ENCODE peak calls at places on chromosomes 6 and 20, in eight cellular contexts. D, V, U, Z, W, Q, P and G are unnamed samples. For H3K36me3, the result is how much of the 10 kb centered on the place peaks cover.

GRCh38 chr6:36392621-36393020 is 5.2 kb upstream of the ETV7 start:
- DNase-seq in Q (no peak), W (no peak), Z (no peak), V (no peak), U (no peak), P (no peak), D (no peak), G (no peak)

GRCh38 chr6:65819152-65819551 is 112.1 kb upstream of the EYS start:
- DNase-seq in W (peak), Q (no peak), U (no peak), V (no peak), Z (no peak), P (no peak), D (no peak), G (no peak)

GRCh38 chr6:84685983-84686584 is 78.3 kb downstream of the TBX18 start:
- DNase-seq in Q (no peak), Z (no peak), D (no peak), P (no peak), V (no peak), W (peak), U (peak), G (no peak)

GRCh38 chr20:64006902-64007301 is 26.0 kb downstream of the PRPF6 start:
- DNase-seq in D (no peak), Z (no peak), Q (no peak), V (no peak), U (no peak), W (no peak), P (no peak), G (no peak)

GRCh38 chr20:19936801-19937583 is 80.2 kb upstream of the NAA20 start:
- DNase-seq in Q (peak), D (no peak), W (no peak), P (no peak), V (peak), Z (no peak), U (no peak), G (peak)

GRCh38 chr20:63520594-63520938 is at the start of gene PPDPF:
- DNase-seq in V (peak), D (peak), P (peak), W (peak), U (peak), Q (peak), Z (no peak), G (peak)

GRCh38 chr6:15596241-15596896 is 66.5 kb downstream of the DTNBP1 start:
- DNase-seq in V (no peak), P (no peak), D (no peak), Q (no peak), U (no peak), Z (no peak), W (no peak), G (no peak)

GRCh38 chr6:17725083-17725482 is 18.4 kb upstream of the NUP153 start:
- DNase-seq in D (no peak), Q (no peak), U (peak), Z (no peak), P (peak), V (peak), W (no peak), G (peak)

GRCh38 chr6:16700202-16700997 is 60.9 kb downstream of the ATXN1 start:
- DNase-seq in Z (no peak), W (no peak), Q (no peak), D (no peak), V (no peak), P (no peak), U (no peak), G (no peak)

GRCh38 chr6:166560222-166560621 is 26.3 kb downstream of the RAMACL start:
- DNase-seq in W (no peak), Z (no peak), Q (no peak), U (no peak), D (no peak), P (no peak), V (no peak), G (no peak)

GRCh38 chr6:90000864-90001731 is 106.8 kb downstream of the GJA10 start:
- DNase-seq in W (peak), Q (no peak), U (no peak), V (no peak), D (no peak), Z (no peak), P (no peak), G (no peak)

GRCh38 chr6:151389640-151390275 is 1.6 kb downstream of the ZBTB2 start:
- DNase-seq in W (peak), U (peak), Z (peak), D (no peak), V (peak), P (peak), Q (no peak), G (peak)

GRCh38 chr20:6533321-6533720 is 234.2 kb upstream of the BMP2 start:
- DNase-seq in U (no peak), D (no peak), P (no peak), Z (no peak), W (no peak), Q (no peak), V (no peak), G (no peak)

GRCh38 chr20:4038047-4038459 is 22.7 kb upstream of the RNF24 start:
- DNase-seq in V (peak), U (peak), P (no peak), Q (peak), D (peak), Z (no peak), W (peak), G (peak)

GRCh38 chr6:158798311-158798710 is 20.9 kb downstream of the EZR start:
- DNase-seq in P (no peak), Z (no peak), Q (no peak), U (no peak), W (no peak), D (no peak), V (no peak), G (no peak)

DNA sequence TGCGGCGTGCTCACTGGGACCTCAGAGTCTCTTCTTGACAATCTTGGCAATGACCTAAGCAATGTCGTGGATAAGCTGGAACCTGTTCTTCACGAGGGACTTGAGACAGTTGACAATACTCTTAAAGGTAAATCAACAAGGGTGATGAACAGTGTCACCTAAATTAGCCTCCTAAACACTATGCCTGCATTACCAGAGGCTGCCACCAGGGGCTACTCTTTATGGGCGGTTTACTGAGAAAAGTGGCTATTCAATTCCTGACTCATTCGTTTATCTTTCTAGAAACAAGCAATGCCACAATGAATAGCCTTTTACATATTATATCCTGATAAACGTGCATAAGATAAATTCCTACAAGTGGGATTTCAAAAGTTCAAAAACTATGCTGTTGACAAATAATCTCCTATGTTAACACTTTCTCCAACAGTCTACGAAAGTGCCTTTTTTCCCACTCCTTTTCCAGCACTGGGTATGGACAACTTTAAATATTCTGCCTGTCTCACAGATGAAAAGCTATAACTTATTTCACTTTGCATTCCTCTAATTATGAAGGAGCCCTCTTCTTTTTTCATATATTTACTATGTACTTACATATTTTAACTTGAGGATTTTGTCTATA is 1.3 kb downstream of the BPIFA2 start:
- DNase-seq in D (no peak), V (no peak), U (peak), Z (no peak), W (no peak), Q (no peak), P (no peak), G (no peak)
- TF ChIP-seq CTCF in D (peak), V (peak), U (peak), Z (peak), W (peak), Q (peak), P (no peak), G (no peak)

GRCh38 chr20:62360854-62361798 is 6.0 kb downstream of the LAMA5 start:
- DNase-seq in P (peak), D (no peak), Z (no peak), Q (peak), U (peak), V (peak), W (no peak), G (peak)
- H3K36me3 ChIP-seq in P (under half), D (under half), Z (under half), Q (under half), U (under half), V (under half), W (under half), G (under half)

DNA sequence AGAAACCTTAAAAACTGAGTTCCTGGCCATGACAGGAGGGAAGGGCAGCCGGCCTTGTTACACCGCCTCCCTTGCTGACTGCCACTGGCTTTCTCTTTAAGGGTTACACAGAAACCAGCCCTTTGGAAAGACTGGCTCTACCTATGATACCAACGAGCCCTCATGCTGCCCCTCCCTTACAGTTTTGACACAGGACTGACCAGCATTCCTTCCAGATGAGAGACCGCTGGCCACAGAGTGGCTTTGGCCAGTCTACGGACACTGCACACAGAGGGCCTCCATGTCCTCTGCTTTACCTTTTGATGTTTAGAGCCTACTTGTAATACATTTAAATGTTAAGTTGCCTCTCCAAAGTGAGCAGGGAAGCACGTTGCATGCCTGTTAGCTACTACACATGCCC is 243.2 kb upstream of the GMDS start:
- DNase-seq in P (no peak), Q (no peak), U (no peak), W (no peak), D (no peak), Z (no peak), V (no peak), G (no peak)
- TF ChIP-seq CTCF in P (no peak), Q (no peak), U (no peak), W (no peak), D (no peak), Z (no peak), V (no peak), G (no peak)

DNA sequence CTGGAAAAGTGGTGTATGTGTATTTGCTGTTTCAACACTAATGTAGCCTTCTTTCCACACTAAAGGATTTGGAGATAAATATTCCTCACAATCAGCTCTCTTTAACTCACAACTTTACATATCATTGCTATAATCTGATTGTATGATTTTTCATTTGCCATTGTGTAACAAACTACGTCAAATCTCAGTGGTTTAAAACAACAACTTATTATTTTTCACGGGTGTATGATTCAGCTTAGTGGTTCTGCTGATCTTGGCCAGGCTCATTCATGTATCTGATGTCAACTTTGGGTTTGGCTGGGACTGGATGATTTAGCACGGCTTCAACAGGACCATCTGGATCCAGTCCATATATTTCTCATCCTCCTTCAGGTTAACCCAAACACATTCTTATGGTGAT is 55.4 kb upstream of the TMX4 start:
- DNase-seq in D (no peak), W (no peak), Z (no peak), V (no peak), Q (no peak), P (no peak), U (no peak), G (no peak)
- H3K36me3 ChIP-seq in D (under half), W (under half), Z (under half), V (under half), Q (under half), P (under half), U (under half), G (under half)

GRCh38 chr6:132780770-132781371 is 17.6 kb downstream of the SLC18B1 start:
- DNase-seq in Z (no peak), P (no peak), U (no peak), W (peak), Q (no peak), D (no peak), V (no peak), G (no peak)
- TF ChIP-seq CTCF in Z (peak), P (no peak), U (no peak), W (peak), Q (peak), D (peak), V (peak), G (no peak)

DNA sequence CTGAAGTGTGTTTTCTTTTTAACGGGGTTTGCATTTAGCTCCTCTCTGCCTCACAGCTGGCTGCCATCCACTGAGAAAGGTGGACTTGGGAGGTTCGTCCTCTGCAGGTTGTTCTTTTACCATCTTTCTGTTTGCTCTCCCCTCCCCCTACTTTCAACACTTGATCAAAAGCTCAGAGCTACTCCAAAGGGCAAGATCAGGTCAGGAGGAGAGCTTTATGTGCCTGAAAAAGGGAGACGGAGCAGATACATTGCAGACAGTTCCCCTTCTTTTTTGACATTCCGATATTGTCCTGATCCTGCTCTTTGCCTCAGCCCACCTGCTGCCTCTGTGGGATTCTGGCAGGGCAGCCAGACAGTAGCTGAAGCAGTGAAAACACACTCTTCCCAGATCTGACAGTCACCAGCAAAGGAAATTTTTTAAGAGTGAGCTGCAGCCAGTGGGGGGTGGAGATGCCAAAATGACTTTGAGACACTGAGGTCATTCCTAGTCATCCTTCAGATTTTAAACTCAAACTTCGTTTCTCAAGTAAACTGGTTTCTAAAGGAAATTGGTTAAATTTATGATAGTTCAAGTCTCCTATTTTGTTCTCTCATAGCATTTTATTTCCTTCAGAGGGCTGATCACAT is 26.5 kb downstream of the SMLR1 start:
- DNase-seq in D (no peak), V (no peak), W (peak), U (no peak), Q (no peak), P (no peak), Z (no peak), G (no peak)
- H3K36me3 ChIP-seq in D (under half), V (under half), W (under half), U (under half), Q (under half), P (under half), Z (under half), G (under half)